ENCODE peak calls at places on chromosomes 1 and 21, in seven cellular contexts. One of them, this sample, is unnamed. For H3K4me1, the result is how much of the 10 kb centered on the place peaks cover.

GRCh38 chr1:36754366-36754765 is 271.7 kb upstream of the CSF3R start:
- DNase-seq in body of pancreas: no peak
- DNase-seq in ovary: no peak
- DNase-seq in heart left ventricle: no peak
- DNase-seq in gastrocnemius medialis: no peak
- DNase-seq in A549: no peak
- DNase-seq in thyroid gland: no peak
- DNase-seq in this sample: no peak

GRCh38 chr1:40751802-40752201 is 31.8 kb upstream of the KCNQ4 start:
- DNase-seq in ovary: no peak
- DNase-seq in gastrocnemius medialis: no peak
- DNase-seq in body of pancreas: no peak
- DNase-seq in thyroid gland: no peak
- DNase-seq in heart left ventricle: no peak
- DNase-seq in A549: no peak
- DNase-seq in this sample: no peak

GRCh38 chr1:56147459-56147858 is 431.9 kb downstream of the PLPP3 start:
- DNase-seq in thyroid gland: no peak
- DNase-seq in heart left ventricle: no peak
- DNase-seq in gastrocnemius medialis: no peak
- DNase-seq in ovary: no peak
- DNase-seq in A549: no peak
- DNase-seq in body of pancreas: no peak
- DNase-seq in this sample: no peak

GRCh38 chr1:9196129-9197040 is 38.2 kb upstream of the H6PD start:
- DNase-seq in ovary: peak
- DNase-seq in body of pancreas: peak
- DNase-seq in A549: peak
- DNase-seq in thyroid gland: peak
- DNase-seq in gastrocnemius medialis: peak
- DNase-seq in heart left ventricle: peak
- DNase-seq in this sample: peak

GRCh38 chr1:240004086-240004749 is 87.5 kb upstream of the FMN2 start:
- DNase-seq in ovary: no peak
- DNase-seq in thyroid gland: no peak
- DNase-seq in gastrocnemius medialis: no peak
- DNase-seq in body of pancreas: no peak
- DNase-seq in A549: peak
- DNase-seq in heart left ventricle: no peak
- DNase-seq in this sample: no peak

GRCh38 chr1:41764608-41765007 is 154.1 kb downstream of the HIVEP3 start:
- DNase-seq in body of pancreas: no peak
- DNase-seq in heart left ventricle: peak
- DNase-seq in ovary: no peak
- DNase-seq in A549: no peak
- DNase-seq in gastrocnemius medialis: no peak
- DNase-seq in thyroid gland: no peak
- DNase-seq in this sample: no peak

GRCh38 chr1:160711528-160712311 is at the start of gene CD48:
- DNase-seq in ovary: no peak
- DNase-seq in body of pancreas: no peak
- DNase-seq in gastrocnemius medialis: no peak
- DNase-seq in A549: no peak
- DNase-seq in heart left ventricle: no peak
- DNase-seq in thyroid gland: no peak
- DNase-seq in this sample: no peak

GRCh38 chr21:46551636-46552241 is 53.1 kb downstream of the S100B start:
- DNase-seq in gastrocnemius medialis: no peak
- DNase-seq in heart left ventricle: no peak
- DNase-seq in body of pancreas: no peak
- DNase-seq in thyroid gland: no peak
- DNase-seq in ovary: no peak
- DNase-seq in A549: no peak
- DNase-seq in this sample: no peak

GRCh38 chr1:182698977-182699672 is 14.7 kb upstream of the RGS8 start:
- DNase-seq in body of pancreas: no peak
- DNase-seq in ovary: peak
- DNase-seq in thyroid gland: no peak
- DNase-seq in A549: no peak
- DNase-seq in gastrocnemius medialis: peak
- DNase-seq in heart left ventricle: peak
- DNase-seq in this sample: peak

GRCh38 chr1:97138515-97139032 is 417.0 kb downstream of the PTBP2 start:
- DNase-seq in gastrocnemius medialis: no peak
- DNase-seq in body of pancreas: no peak
- DNase-seq in A549: no peak
- DNase-seq in ovary: no peak
- DNase-seq in heart left ventricle: no peak
- DNase-seq in thyroid gland: no peak
- DNase-seq in this sample: no peak

GRCh38 chr1:153791856-153792253 is 16.6 kb downstream of the SLC27A3 start:
- DNase-seq in gastrocnemius medialis: peak
- DNase-seq in A549: peak
- DNase-seq in ovary: no peak
- DNase-seq in body of pancreas: no peak
- DNase-seq in heart left ventricle: no peak
- DNase-seq in thyroid gland: no peak
- DNase-seq in this sample: no peak

GRCh38 chr1:41856361-41857285 is 62.1 kb downstream of the HIVEP3 start:
- DNase-seq in gastrocnemius medialis: no peak
- DNase-seq in thyroid gland: no peak
- DNase-seq in ovary: peak
- DNase-seq in heart left ventricle: no peak
- DNase-seq in body of pancreas: no peak
- DNase-seq in A549: no peak
- DNase-seq in this sample: peak

GRCh38 chr1:110211503-110212164 is 1.5 kb downstream of the KCNC4 start:
- DNase-seq in thyroid gland: no peak
- DNase-seq in body of pancreas: no peak
- DNase-seq in heart left ventricle: no peak
- DNase-seq in A549: no peak
- DNase-seq in ovary: peak
- DNase-seq in gastrocnemius medialis: no peak
- DNase-seq in this sample: peak

GRCh38 chr1:191851799-191852595 is 306.3 kb upstream of the RGS18 start:
- DNase-seq in gastrocnemius medialis: no peak
- DNase-seq in heart left ventricle: no peak
- DNase-seq in thyroid gland: no peak
- DNase-seq in A549: no peak
- DNase-seq in ovary: no peak
- DNase-seq in body of pancreas: no peak
- DNase-seq in this sample: no peak

GRCh38 chr1:43348809-43349593 is 9.8 kb upstream of the CDC20 start:
- DNase-seq in body of pancreas: peak
- DNase-seq in ovary: peak
- DNase-seq in gastrocnemius medialis: peak
- DNase-seq in heart left ventricle: peak
- DNase-seq in A549: peak
- DNase-seq in thyroid gland: peak
- DNase-seq in this sample: peak

GRCh38 chr1:244361764-244362473 is 89.8 kb downstream of the ADSS2 start:
- DNase-seq in body of pancreas: no peak
- DNase-seq in thyroid gland: peak
- DNase-seq in heart left ventricle: no peak
- DNase-seq in ovary: no peak
- DNase-seq in gastrocnemius medialis: no peak
- DNase-seq in A549: peak
- DNase-seq in this sample: no peak

GRCh38 chr1:30362603-30362990 is 360.8 kb downstream of the MATN1 start:
- DNase-seq in heart left ventricle: no peak
- DNase-seq in ovary: no peak
- DNase-seq in gastrocnemius medialis: no peak
- DNase-seq in A549: no peak
- DNase-seq in thyroid gland: no peak
- DNase-seq in body of pancreas: no peak
- DNase-seq in this sample: no peak

GRCh38 chr1:236913371-236914037 is 90.7 kb downstream of the MT1HL1 start:
- DNase-seq in body of pancreas: no peak
- DNase-seq in A549: no peak
- DNase-seq in heart left ventricle: no peak
- DNase-seq in gastrocnemius medialis: no peak
- DNase-seq in ovary: no peak
- DNase-seq in thyroid gland: no peak
- DNase-seq in this sample: no peak

GRCh38 chr1:42748021-42748420 is 8.0 kb upstream of the CLDN19 start:
- DNase-seq in body of pancreas: no peak
- DNase-seq in heart left ventricle: no peak
- DNase-seq in thyroid gland: no peak
- DNase-seq in A549: no peak
- DNase-seq in ovary: no peak
- DNase-seq in gastrocnemius medialis: no peak
- DNase-seq in this sample: peak

GRCh38 chr1:171841931-171842723 is 829 bp downstream of the DNM3 start:
- DNase-seq in thyroid gland: peak
- DNase-seq in body of pancreas: peak
- DNase-seq in A549: no peak
- DNase-seq in heart left ventricle: peak
- DNase-seq in ovary: peak
- DNase-seq in gastrocnemius medialis: no peak
- DNase-seq in this sample: no peak

GRCh38 chr1:200739499-200740290 is 1.0 kb downstream of the CAMSAP2 start:
- DNase-seq in A549: peak
- DNase-seq in ovary: no peak
- DNase-seq in gastrocnemius medialis: peak
- DNase-seq in thyroid gland: peak
- DNase-seq in body of pancreas: peak
- DNase-seq in heart left ventricle: peak
- DNase-seq in this sample: peak

DNA sequence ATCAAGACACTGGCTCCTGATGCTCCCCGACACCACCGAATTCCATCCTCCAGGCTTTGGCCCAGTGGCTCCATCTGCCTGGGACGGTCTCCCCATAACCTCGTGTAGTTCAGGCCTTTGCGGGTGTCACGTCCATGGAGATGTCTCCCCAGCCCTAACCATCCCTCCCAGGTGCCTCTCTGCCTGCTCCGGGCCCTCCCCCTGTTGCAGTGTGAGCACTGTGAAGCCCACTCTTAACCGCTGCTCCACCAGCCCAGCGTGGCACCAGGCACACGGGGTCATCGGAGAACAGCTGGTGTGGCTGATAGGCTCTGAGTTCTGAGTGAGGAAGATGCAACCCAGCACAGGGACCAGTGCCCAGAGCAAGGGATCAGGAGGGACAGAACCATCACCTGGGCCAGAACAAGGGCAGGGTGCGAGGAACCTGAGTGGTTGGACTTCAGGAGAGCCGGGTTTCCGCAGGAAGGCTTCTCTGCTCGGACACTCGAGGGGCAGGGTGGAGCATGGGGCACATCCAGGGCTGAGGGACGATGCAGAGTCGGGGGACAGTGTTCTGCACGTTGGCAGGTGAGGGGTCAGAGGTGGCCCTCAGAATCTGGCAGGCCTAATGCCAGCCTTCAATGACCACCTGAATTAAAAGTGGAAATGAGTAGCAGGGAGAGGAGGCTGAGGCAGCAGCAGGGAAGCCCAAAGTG is 2.6 kb upstream of the GNB1 start:
- DNase-seq in ovary: no peak
- DNase-seq in gastrocnemius medialis: no peak
- DNase-seq in body of pancreas: no peak
- DNase-seq in thyroid gland: no peak
- DNase-seq in heart left ventricle: no peak
- DNase-seq in A549: no peak
- DNase-seq in this sample: no peak
- H3K4me1 ChIP-seq in ovary: under half
- H3K4me1 ChIP-seq in gastrocnemius medialis: under half
- H3K4me1 ChIP-seq in body of pancreas: under half
- H3K4me1 ChIP-seq in thyroid gland: under half
- H3K4me1 ChIP-seq in heart left ventricle: under half
- H3K4me1 ChIP-seq in A549: under half
- H3K4me1 ChIP-seq in this sample: under half

DNA sequence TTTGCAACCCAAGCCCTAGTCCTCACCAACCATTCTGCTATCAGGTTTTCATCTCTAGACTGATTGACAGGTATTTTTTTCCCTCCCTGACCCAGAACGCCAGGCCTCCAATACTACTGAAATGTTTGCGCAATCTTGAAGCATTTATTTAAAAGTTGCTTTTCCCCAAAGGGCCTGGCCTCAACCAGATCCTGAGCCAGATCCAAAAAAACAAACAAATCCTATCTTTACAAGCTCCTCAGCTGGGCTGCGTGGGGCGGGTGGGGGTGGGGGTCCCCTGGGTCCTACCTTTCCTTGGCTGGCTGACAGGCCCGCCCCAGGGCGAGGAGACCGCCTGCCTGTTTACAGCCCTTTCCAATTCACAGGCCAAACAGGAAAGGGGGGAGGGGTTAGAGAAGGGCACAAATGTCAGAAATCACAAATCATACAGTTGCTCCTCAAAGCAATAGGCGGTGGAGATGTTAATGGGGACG is 98.8 kb downstream of the FOXD2 start:
- DNase-seq in thyroid gland: no peak
- DNase-seq in gastrocnemius medialis: no peak
- DNase-seq in ovary: no peak
- DNase-seq in heart left ventricle: no peak
- DNase-seq in body of pancreas: no peak
- DNase-seq in A549: no peak
- DNase-seq in this sample: no peak
- TF ChIP-seq POLR2A in thyroid gland: no peak
- TF ChIP-seq POLR2A in gastrocnemius medialis: no peak
- TF ChIP-seq POLR2A in ovary: no peak
- TF ChIP-seq POLR2A in heart left ventricle: no peak
- TF ChIP-seq POLR2A in body of pancreas: no peak
- TF ChIP-seq POLR2A in A549: no peak
- TF ChIP-seq POLR2A in this sample: no peak

GRCh38 chr1:47976728-47977127 is 20.5 kb downstream of the TRABD2B start:
- DNase-seq in thyroid gland: no peak
- DNase-seq in gastrocnemius medialis: no peak
- DNase-seq in body of pancreas: no peak
- DNase-seq in heart left ventricle: no peak
- DNase-seq in ovary: no peak
- DNase-seq in A549: no peak
- DNase-seq in this sample: no peak
- H3K27ac ChIP-seq in thyroid gland: no peak
- H3K27ac ChIP-seq in gastrocnemius medialis: no peak
- H3K27ac ChIP-seq in body of pancreas: no peak
- H3K27ac ChIP-seq in heart left ventricle: no peak
- H3K27ac ChIP-seq in ovary: no peak
- H3K27ac ChIP-seq in A549: no peak
- H3K27ac ChIP-seq in this sample: no peak

GRCh38 chr1:2316451-2316940 is 74.9 kb downstream of the MORN1 start:
- DNase-seq in gastrocnemius medialis: no peak
- DNase-seq in A549: no peak
- DNase-seq in heart left ventricle: no peak
- DNase-seq in ovary: no peak
- DNase-seq in thyroid gland: peak
- DNase-seq in body of pancreas: no peak
- DNase-seq in this sample: no peak

GRCh38 chr1:2317230-2318065 is 73.9 kb downstream of the MORN1 start:
- DNase-seq in gastrocnemius medialis: no peak
- DNase-seq in ovary: no peak
- DNase-seq in body of pancreas: no peak
- DNase-seq in A549: no peak
- DNase-seq in heart left ventricle: no peak
- DNase-seq in thyroid gland: no peak
- DNase-seq in this sample: no peak

GRCh38 chr1:2320001-2320400 is 71.4 kb downstream of the MORN1 start:
- DNase-seq in thyroid gland: no peak
- DNase-seq in ovary: peak
- DNase-seq in gastrocnemius medialis: no peak
- DNase-seq in body of pancreas: no peak
- DNase-seq in A549: no peak
- DNase-seq in heart left ventricle: peak
- DNase-seq in this sample: no peak

GRCh38 chr1:2319291-2319690 is 72.1 kb downstream of the MORN1 start:
- DNase-seq in heart left ventricle: no peak
- DNase-seq in ovary: no peak
- DNase-seq in body of pancreas: no peak
- DNase-seq in A549: no peak
- DNase-seq in thyroid gland: no peak
- DNase-seq in gastrocnemius medialis: no peak
- DNase-seq in this sample: no peak

GRCh38 chr1:2318294-2319278 is 72.8 kb downstream of the MORN1 start:
- DNase-seq in body of pancreas: no peak
- DNase-seq in thyroid gland: no peak
- DNase-seq in heart left ventricle: no peak
- DNase-seq in ovary: no peak
- DNase-seq in A549: no peak
- DNase-seq in gastrocnemius medialis: no peak
- DNase-seq in this sample: no peak
- H3K4me1 ChIP-seq in body of pancreas: under half
- H3K4me1 ChIP-seq in thyroid gland: half or more
- H3K4me1 ChIP-seq in heart left ventricle: under half
- H3K4me1 ChIP-seq in ovary: under half
- H3K4me1 ChIP-seq in A549: under half
- H3K4me1 ChIP-seq in gastrocnemius medialis: under half
- H3K4me1 ChIP-seq in this sample: under half